ENCODE peak calls at places on chromosomes 16 and 17, in four cellular contexts. N, C, B and A are unnamed samples. For H3K4me1, the result is how much of the 10 kb centered on the place peaks cover.

GRCh38 chr16:24062270-24062817 is 193.8 kb upstream of the CACNG3 start:
- DNase-seq in B (no peak), C (no peak), N (no peak), A (no peak)

GRCh38 chr17:13759936-13760335 is 158.2 kb upstream of the HS3ST3A1 start:
- DNase-seq in C (no peak), B (no peak), N (no peak), A (no peak)

GRCh38 chr16:30379165-30379783 is 3.1 kb downstream of the SEPTIN1 start:
- DNase-seq in N (no peak), C (peak), B (no peak), A (no peak)

GRCh38 chr16:14627088-14627487 is 3.0 kb downstream of the PARN start:
- DNase-seq in B (no peak), N (no peak), C (no peak), A (no peak)

GRCh38 chr16:56192971-56193936 is 2.0 kb downstream of the GNAO1 start:
- DNase-seq in C (no peak), B (no peak), N (no peak), A (no peak)

GRCh38 chr17:66910651-66911285 is 53.7 kb upstream of the CACNG4 start:
- DNase-seq in B (no peak), C (peak), N (no peak), A (no peak)

GRCh38 chr16:67847064-67847861 is at the start of gene CENPT:
- DNase-seq in N (no peak), B (peak), C (peak), A (no peak)

GRCh38 chr16:53043986-53044571 is 8.6 kb downstream of the CHD9NB start:
- DNase-seq in N (no peak), C (no peak), B (no peak), A (no peak)

GRCh38 chr16:7964717-7965116 is 625.6 kb downstream of the TMEM114 start:
- DNase-seq in C (no peak), N (no peak), B (no peak), A (no peak)

GRCh38 chr17:76716146-76716833 is 5.5 kb upstream of the MXRA7 start:
- DNase-seq in B (no peak), N (peak), C (peak), A (no peak)

GRCh38 chr17:76715462-76715830 is 4.7 kb upstream of the MXRA7 start:
- DNase-seq in B (peak), C (no peak), N (no peak), A (no peak)

GRCh38 chr17:76714336-76714735 is 3.6 kb upstream of the MXRA7 start:
- DNase-seq in N (no peak), C (no peak), B (no peak), A (no peak)

GRCh38 chr17:76713765-76714164 is 3.0 kb upstream of the MXRA7 start:
- DNase-seq in B (no peak), C (no peak), N (no peak), A (no peak)

DNA sequence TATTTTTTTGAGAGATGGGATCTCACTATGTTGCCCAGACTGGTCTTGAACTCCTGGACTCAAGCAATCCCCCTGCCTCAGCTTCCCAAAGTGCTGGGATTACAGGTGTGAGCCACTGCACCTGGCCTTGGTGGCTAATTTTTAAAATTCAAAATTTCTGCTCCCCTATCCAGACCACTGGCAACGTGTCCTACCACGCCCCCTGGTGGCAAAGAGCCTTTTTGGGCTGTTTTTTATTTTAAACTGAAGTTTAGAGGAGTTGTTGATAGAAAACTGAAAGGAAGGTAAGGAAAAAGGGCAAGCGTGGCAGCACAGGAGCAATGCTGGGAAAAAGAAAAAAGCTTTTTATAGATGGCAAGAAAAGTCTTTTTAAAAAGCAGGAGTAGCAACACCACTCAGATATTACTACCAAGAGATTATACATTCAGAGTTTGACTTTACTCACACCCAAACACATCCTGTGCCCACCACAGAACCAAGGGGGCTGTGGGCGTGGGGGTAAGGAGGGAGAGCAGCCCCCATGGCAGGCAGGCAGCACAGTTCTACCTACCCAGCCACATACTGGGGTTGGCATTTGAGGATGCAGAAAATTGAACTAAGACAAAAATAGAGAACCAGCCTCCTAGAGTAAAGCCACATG is 4.2 kb upstream of the MXRA7 start:
- DNase-seq in B (peak), C (peak), N (peak), A (no peak)
- H3K4me1 ChIP-seq in B (under half), C (under half), N (under half), A (half or more)

GRCh38 chr16:4093495-4094137 is 22.6 kb downstream of the ADCY9 start:
- DNase-seq in N (no peak), C (peak), B (no peak), A (no peak)

GRCh38 chr16:4098496-4098895 is 17.7 kb downstream of the ADCY9 start:
- DNase-seq in B (no peak), C (no peak), N (no peak), A (no peak)

GRCh38 chr16:4097826-4098240 is 18.4 kb downstream of the ADCY9 start:
- DNase-seq in C (no peak), B (no peak), N (no peak), A (no peak)

GRCh38 chr16:4094138-4094773 is 22.0 kb downstream of the ADCY9 start:
- DNase-seq in N (no peak), B (no peak), C (no peak), A (no peak)

DNA sequence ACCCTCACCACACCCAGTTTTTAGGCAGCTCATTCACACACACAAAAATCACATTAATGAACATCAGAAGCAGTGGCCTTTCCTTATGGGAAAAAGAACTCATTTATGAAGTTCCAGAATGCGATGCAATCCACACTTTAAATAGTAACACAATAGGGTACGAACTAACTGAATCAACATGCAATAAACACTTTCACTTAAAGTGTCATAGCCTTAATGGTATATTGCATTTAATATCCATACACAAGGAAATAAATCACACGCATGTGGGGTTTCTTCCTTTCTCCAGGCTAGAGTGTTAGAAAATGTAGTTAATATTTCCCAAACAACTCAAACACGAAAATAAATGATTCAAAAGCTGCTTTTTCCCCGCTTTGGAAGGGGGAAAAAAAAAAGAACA is 19.7 kb downstream of the ADCY9 start:
- DNase-seq in N (no peak), C (no peak), B (no peak), A (no peak)
- H3K4me1 ChIP-seq in N (half or more), C (under half), B (under half), A (half or more)

DNA sequence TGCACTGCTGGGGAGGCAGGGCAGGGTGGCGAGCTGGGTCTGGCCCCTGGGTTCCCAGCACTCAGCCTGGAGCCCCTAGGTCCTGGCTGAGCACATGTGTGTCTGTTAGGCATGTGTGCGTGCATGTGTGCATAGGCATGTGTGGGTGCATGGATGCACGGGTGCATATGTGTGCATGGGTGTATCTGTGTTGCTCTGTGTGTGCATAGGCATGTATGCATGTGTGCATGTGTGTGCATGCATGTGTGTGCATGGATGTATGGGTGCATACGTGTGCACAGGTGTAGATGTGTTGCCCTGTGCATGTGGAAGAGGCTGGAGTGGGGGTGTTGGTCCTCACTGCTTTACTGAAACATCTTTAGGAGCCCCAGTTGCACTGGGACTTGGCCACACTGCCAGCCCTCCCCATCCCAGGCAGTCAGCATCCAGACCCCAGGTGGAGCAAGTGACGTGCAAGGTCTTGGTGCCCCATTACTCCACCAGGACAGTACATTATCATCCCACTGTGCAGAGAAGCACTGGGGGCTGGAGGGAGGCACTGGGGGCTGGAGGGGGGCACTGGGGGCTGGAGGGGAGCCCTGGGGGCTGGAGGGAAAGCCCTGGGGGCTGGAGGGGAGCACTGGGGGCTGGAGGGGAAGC is 10.4 kb upstream of the DPEP1 start:
- DNase-seq in C (no peak), B (no peak), N (no peak), A (no peak)
- H3K4me1 ChIP-seq in C (under half), B (under half), N (under half), A (under half)

GRCh38 chr17:77400445-77400870 is 259.7 kb downstream of the SEC14L1 start:
- DNase-seq in N (no peak), B (no peak), C (no peak), A (no peak)
- H3K4me1 ChIP-seq in N (half or more), B (under half), C (under half), A (half or more)

DNA sequence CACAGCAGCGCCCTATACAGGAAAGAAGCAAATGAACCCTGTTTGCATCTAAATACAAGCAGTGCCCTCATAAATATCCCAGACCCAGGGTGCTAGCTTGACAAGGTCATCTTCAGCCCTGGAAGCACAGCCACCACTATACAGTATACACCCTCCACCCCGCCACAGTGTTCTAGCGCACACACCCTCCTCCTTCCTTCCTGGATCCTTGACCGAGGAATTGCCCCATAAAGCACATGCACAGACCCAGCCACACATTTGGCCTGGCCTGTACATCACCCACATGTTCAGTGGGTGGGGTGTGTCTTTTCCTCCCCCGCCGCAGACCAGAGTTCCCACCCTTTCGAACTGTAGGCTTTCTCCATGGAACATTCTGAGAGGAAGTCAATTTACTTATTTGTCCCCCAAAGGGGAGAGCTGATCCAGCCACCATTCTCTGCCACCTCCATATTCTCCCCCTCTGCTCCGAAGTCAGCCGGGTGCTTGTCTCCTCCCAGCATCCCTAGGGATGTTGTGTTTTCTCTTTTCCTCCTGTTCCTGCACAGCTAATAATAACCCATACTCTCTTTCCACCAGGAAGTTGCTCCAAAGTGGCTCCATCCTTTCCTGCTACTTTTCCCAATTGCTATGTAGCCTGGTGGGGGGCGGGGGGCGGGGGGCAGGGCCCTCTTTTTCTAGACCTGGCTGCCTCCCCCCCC is 6.6 kb downstream of the ABI3 start:
- DNase-seq in C (peak), N (peak), B (no peak), A (no peak)
- H3K4me1 ChIP-seq in C (half or more), N (under half), B (under half), A (half or more)

GRCh38 chr17:79811888-79812205 is 15.0 kb upstream of the CBX8 start:
- DNase-seq in N (no peak), B (no peak), C (no peak), A (no peak)
- H3K4me1 ChIP-seq in N (half or more), B (under half), C (under half), A (half or more)

DNA sequence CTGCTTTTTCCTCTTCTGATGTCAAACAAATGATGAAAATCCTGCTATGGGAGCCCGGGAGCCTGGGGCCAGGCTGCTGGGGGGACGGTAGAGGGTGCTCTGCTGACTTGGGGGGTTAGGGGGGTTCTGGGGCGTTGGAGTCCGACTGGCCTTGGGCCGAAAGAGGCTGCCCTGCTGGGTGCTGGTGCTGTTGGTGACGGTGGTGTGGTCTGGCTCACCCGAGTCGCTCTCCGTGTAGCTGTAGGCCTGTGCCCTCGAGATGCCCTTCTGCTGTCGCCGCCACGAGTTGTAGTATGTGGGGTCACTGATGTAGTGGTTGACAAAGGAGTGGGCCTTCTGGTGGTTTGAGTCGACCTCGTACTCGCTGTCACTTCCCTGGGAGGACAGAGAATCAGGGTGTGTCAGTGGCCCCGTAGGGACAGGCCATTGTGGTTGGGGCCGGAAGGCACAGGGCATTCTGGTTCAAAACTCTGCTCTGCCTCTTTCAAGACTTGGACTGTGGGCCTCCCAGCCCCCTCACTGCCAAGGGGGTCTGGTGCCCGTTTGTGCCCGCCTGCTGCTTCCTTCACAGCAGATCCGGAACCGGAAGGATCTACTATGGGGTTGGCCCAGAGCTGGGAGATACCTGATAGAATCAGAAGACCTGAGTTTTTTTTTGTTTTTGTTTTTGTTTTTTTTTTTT is 26.9 kb upstream of the CDC42EP4 start:
- DNase-seq in B (no peak), C (no peak), N (no peak), A (no peak)
- H3K4me1 ChIP-seq in B (under half), C (under half), N (half or more), A (under half)

GRCh38 chr16:87363771-87364476 is 19.7 kb downstream of the FBXO31 start:
- DNase-seq in C (no peak), N (no peak), B (no peak), A (no peak)
- H3K4me1 ChIP-seq in C (under half), N (under half), B (under half), A (half or more)

DNA sequence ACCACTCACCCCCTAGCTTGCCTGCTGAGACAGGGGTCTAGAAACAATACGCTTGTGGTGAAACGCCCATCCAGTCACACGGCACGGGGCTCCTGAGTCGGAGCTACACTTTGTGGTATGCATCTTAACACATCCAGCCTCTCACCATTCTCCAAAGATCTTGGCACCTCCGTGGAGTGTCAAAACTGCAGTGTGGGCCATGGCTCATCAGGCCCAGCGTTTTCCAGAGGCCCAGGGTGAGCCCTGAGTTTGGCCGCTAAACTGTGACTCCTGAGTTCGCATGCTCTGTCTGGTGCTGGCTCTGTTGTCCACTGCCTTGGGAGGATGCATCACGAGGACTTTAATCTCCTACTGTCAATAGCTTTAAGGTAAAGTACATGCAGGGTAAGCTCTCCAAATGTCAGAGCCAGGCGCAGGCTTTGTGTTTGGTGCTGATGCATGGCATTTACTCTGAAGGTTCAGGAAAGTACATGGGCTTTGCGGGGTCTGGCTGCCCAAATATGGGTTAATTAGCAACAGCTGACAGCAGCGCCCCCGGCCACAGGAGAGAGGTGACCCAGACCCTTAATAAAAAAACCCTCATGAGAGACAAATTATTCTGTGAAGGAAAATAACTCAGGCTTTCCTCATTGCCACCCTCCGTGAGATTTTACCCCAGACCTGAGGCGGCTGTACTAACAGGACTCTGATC is 118.4 kb downstream of the CCDC182 start:
- DNase-seq in B (no peak), C (peak), N (no peak), A (no peak)
- H3K4me1 ChIP-seq in B (under half), C (under half), N (under half), A (under half)

GRCh38 chr16:69217433-69217832 is 30.5 kb downstream of the SNTB2 start:
- DNase-seq in C (no peak), B (no peak), N (no peak), A (no peak)
- H3K4me1 ChIP-seq in C (under half), B (under half), N (under half), A (under half)